ENCODE peak calls at places on chromosomes 12 and 14, in six cellular contexts. J, Z, B, U, Q and P are unnamed samples.
A peak's percentile ranks its signal among the peaks of the same experiment; 100 is the strongest.

GRCh38 chr12:100401660-100402059 is 44.8 kb downstream of the SLC17A8 start:
- DNase-seq in J (no peak), Z (peak; percentile 71), B (no peak), U (peak; percentile 15), Q (no peak), P (no peak)

GRCh38 chr14:37697489-37698121 is 102.2 kb downstream of the TTC6 start:
- DNase-seq in J (no peak), Z (peak; percentile 31), B (no peak), U (no peak), Q (no peak), P (no peak)

GRCh38 chr14:43172899-43173548 is 1334.1 kb downstream of the FSCB start:
- DNase-seq in J (no peak), Z (no peak), B (no peak), U (no peak), Q (no peak), P (no peak)

GRCh38 chr12:87953257-87953860 is 75.8 kb downstream of the C12orf50 start:
- DNase-seq in J (no peak), Z (peak; percentile 51), B (no peak), U (peak; percentile 10), Q (no peak), P (no peak)

GRCh38 chr12:111406474-111407370 is 999 bp downstream of the SH2B3 start:
- DNase-seq in J (no peak), Z (no peak), B (no peak), U (no peak), Q (no peak), P (peak; percentile 51)

GRCh38 chr14:64971890-64972785 is at the start of gene RAB15:
- DNase-seq in J (peak; percentile 14), Z (peak; percentile 81), B (no peak), U (peak; percentile 22), Q (no peak), P (peak; percentile 21)

GRCh38 chr14:50333010-50333409 is 20.9 kb downstream of the DMAC2L start:
- DNase-seq in J (no peak), Z (no peak), B (no peak), U (peak; percentile 52), Q (no peak), P (no peak)

GRCh38 chr14:33699300-33699699 is 251.6 kb downstream of the EGLN3 start:
- DNase-seq in J (no peak), Z (no peak), B (no peak), U (no peak), Q (no peak), P (no peak)

GRCh38 chr12:87509233-87509820 is 519.9 kb downstream of the C12orf50 start:
- DNase-seq in J (no peak), Z (peak; percentile 61), B (no peak), U (peak; percentile 51), Q (no peak), P (no peak)

GRCh38 chr12:2876431-2877046 is 435 bp downstream of the FOXM1 start:
- DNase-seq in J (no peak), Z (no peak), B (no peak), U (no peak), Q (no peak), P (no peak)

GRCh38 chr12:70784042-70784668 is 136.4 kb downstream of the PTPRR start:
- DNase-seq in J (no peak), Z (no peak), B (no peak), U (no peak), Q (no peak), P (no peak)

GRCh38 chr12:68271346-68271745 is 17.9 kb upstream of the IL22 start:
- DNase-seq in J (no peak), Z (no peak), B (no peak), U (no peak), Q (no peak), P (no peak)

GRCh38 chr14:80776186-80776585 is 165.4 kb downstream of the CEP128 start:
- DNase-seq in J (no peak), Z (no peak), B (no peak), U (no peak), Q (no peak), P (no peak)

GRCh38 chr14:89507521-89507920 is 90.5 kb upstream of the FOXN3 start:
- DNase-seq in J (no peak), Z (peak; percentile 55), B (no peak), U (peak; percentile 72), Q (no peak), P (no peak)

GRCh38 chr14:36726128-36726527 is 64.5 kb downstream of the PAX9 start:
- DNase-seq in J (no peak), Z (no peak), B (no peak), U (no peak), Q (no peak), P (no peak)

GRCh38 chr12:88969127-88969526 is 383.2 kb downstream of the DUSP6 start:
- DNase-seq in J (no peak), Z (no peak), B (no peak), U (no peak), Q (no peak), P (no peak)